ENCODE peak calls at places on chromosomes 5 and 9, in nine cellular contexts. N is tibial nerve, X is GM06990, T is brain microvascular endothelial cell, R is psoas muscle, O is retinal pigment epithelial cell, A is tibial artery, D is upper lobe of left lung, V is IMR-90. F is an unnamed sample.
A peak's percentile ranks its signal among the peaks of the same experiment; 100 is the strongest.

GRCh38 chr9:121732886-121733285 is 81.5 kb downstream of the DAB2IP start:
- DNase-seq in N (no peak), X (no peak), T (no peak), R (no peak), O (no peak), A (no peak), D (peak; percentile 51), V (no peak), F (no peak)

GRCh38 chr9:133460405-133461175 is 812 bp downstream of the CACFD1 start:
- DNase-seq in N (peak; percentile 33), X (no peak), T (no peak), R (no peak), O (no peak), A (peak; percentile 83), D (peak; percentile 72), V (no peak), F (no peak)

GRCh38 chr5:119411935-119412623 is 40.2 kb upstream of the HSD17B4 start:
- DNase-seq in N (peak; percentile 21), X (no peak), T (peak; percentile 81), R (peak; percentile 58), O (no peak), A (peak; percentile 78), D (peak; percentile 71), V (peak; percentile 81), F (peak; percentile 90)

GRCh38 chr5:42555797-42556196 is 132.6 kb downstream of the GHR start:
- DNase-seq in N (no peak), X (no peak), T (no peak), R (no peak), O (no peak), A (no peak), D (no peak), V (no peak), F (no peak)

GRCh38 chr9:116219686-116220085 is 66.1 kb downstream of the PAPPA start:
- DNase-seq in N (no peak), X (no peak), T (no peak), R (no peak), O (no peak), A (no peak), D (no peak), V (no peak), F (no peak)

GRCh38 chr9:7879551-7880245 is 80.1 kb upstream of the DMAC1 start:
- DNase-seq in N (no peak), X (no peak), T (no peak), R (no peak), O (peak; percentile 34), A (no peak), D (no peak), V (no peak), F (no peak)

GRCh38 chr5:145588113-145588512 is 247.0 kb downstream of the PRELID2 start:
- DNase-seq in N (no peak), X (no peak), T (no peak), R (no peak), O (no peak), A (no peak), D (no peak), V (peak; percentile 7), F (no peak)

GRCh38 chr9:14479187-14479586 is 165.2 kb upstream of the NFIB start:
- DNase-seq in N (no peak), X (no peak), T (no peak), R (no peak), O (no peak), A (no peak), D (no peak), V (no peak), F (no peak)

GRCh38 chr5:153696256-153696655 is 205.8 kb downstream of the GRIA1 start:
- DNase-seq in N (no peak), X (no peak), T (no peak), R (no peak), O (no peak), A (no peak), D (no peak), V (no peak), F (no peak)

GRCh38 chr9:88746029-88746743 is 211.2 kb downstream of the NXNL2 start:
- DNase-seq in N (no peak), X (no peak), T (peak; percentile 94), R (peak; percentile 78), O (no peak), A (no peak), D (no peak), V (peak; percentile 95), F (peak; percentile 95)

GRCh38 chr5:83922699-83923098 is 202.0 kb upstream of the HAPLN1 start:
- DNase-seq in N (no peak), X (no peak), T (no peak), R (no peak), O (no peak), A (no peak), D (no peak), V (no peak), F (no peak)

GRCh38 chr9:135464181-135464580 is 15.4 kb upstream of the PPP1R26 start:
- DNase-seq in N (no peak), X (no peak), T (no peak), R (no peak), O (no peak), A (no peak), D (no peak), V (no peak), F (no peak)

DNA sequence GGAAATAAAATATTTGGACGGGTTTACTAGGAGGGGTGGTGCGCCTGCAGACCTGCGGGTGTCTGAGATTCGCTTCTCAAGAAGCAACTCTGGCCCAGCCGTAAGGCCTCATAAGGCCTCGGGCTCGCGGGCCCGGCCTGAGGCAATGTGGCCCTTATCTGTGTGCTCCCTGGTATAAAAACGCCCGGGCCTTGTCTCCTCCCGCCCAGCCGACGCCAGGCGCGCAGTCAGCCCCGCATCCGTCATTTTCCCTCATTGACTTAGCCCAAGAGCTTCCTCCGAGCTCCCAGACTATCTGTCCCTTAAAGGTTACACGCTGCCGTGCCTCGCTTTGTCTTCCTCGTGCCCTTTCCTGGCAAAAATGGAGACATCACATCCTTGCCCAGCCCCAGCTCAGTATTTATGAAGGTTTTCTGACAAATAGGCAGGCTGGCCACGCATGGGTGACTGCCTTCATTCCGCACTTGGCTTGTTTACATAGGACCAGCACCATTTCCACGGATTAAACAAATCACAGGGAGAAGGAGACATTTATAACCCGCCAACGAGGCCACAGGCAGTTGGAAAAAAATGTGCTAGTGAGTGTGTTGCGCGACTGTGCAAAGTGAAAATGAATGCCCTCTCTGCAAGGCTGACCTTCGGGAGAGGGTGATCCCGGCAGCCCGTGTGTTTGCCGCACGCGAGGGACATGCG is 74.5 kb upstream of the TBCA start:
- DNase-seq in N (no peak), X (no peak), T (no peak), R (no peak), O (no peak), A (no peak), D (no peak), V (no peak), F (no peak)
- H3K4me3 ChIP-seq in N (peak overlapping the region; percentile 39), X (no peak overlapping the region), T (peak overlapping the region; percentile 73), R (peak overlapping the region; percentile 72), O (no peak overlapping the region), A (peak overlapping the region; percentile 64), D (peak overlapping the region; percentile 63), V (no peak overlapping the region), F (no peak overlapping the region)

DNA sequence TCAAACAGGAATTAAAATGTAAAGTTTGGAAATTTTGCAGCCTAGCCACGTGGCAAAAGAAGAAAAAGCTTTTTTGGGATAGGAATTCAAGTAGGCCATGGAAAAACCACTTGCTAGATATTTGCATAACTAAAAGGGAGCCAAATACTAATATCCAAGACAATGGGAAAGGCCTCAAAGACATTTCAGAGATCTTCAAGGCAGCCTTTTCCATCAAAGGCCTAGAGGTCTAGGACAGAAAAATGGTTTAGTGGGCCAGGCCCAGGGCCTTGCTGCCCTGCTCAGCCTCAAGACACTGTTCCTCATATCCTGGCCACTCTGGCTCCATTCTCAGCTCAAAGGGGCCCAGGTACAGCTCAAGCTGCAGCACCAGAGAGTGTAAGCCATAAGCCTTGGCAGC is 265.9 kb upstream of the RPS23 start:
- DNase-seq in N (no peak), X (no peak), T (no peak), R (no peak), O (no peak), A (no peak), D (no peak), V (no peak), F (no peak)
- TF ChIP-seq CTCF in N (no peak), X (no peak), T (no peak), R (no peak), O (no peak), A (no peak), D (no peak), V (no peak), F (no peak)

DNA sequence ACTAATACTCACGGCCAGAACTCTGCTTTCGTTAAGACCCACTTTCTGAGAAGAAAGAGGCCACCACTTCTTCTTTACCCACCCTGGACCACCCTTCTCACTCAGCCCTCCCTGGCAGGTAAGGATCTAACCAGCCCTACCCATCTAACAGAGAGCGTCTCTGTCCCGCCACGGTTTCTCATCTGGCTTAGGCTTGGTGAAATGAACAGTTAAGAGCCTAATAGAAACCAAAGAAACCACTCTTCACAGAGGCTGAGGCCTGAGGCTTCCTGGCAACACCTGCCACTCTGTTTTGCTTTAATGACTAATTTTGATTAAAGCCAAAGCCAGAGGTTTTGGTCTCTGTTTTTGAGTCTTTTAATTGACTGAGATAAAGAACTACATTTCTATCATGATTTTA is 354.1 kb upstream of the SLC30A5 start:
- DNase-seq in N (no peak), X (no peak), T (no peak), R (no peak), O (no peak), A (no peak), D (no peak), V (no peak), F (no peak)
- H3K4me3 ChIP-seq in N (no peak overlapping the region), X (no peak overlapping the region), T (no peak overlapping the region), R (no peak overlapping the region), O (no peak overlapping the region), A (no peak overlapping the region), D (no peak overlapping the region), V (no peak overlapping the region), F (no peak overlapping the region)

GRCh38 chr5:82794876-82795275 is 282.3 kb downstream of the TMEM167A start:
- DNase-seq in N (no peak), X (no peak), T (no peak), R (no peak), O (no peak), A (no peak), D (no peak), V (no peak), F (no peak)

GRCh38 chr5:82796643-82797416 is 280.4 kb downstream of the TMEM167A start:
- DNase-seq in N (no peak), X (no peak), T (no peak), R (no peak), O (no peak), A (no peak), D (no peak), V (no peak), F (no peak)

GRCh38 chr5:82799346-82800077 is 277.7 kb downstream of the TMEM167A start:
- DNase-seq in N (no peak), X (no peak), T (no peak), R (no peak), O (no peak), A (no peak), D (no peak), V (no peak), F (no peak)

GRCh38 chr5:82802954-82803353 is 274.2 kb downstream of the TMEM167A start:
- DNase-seq in N (no peak), X (no peak), T (no peak), R (no peak), O (no peak), A (no peak), D (no peak), V (no peak), F (no peak)

DNA sequence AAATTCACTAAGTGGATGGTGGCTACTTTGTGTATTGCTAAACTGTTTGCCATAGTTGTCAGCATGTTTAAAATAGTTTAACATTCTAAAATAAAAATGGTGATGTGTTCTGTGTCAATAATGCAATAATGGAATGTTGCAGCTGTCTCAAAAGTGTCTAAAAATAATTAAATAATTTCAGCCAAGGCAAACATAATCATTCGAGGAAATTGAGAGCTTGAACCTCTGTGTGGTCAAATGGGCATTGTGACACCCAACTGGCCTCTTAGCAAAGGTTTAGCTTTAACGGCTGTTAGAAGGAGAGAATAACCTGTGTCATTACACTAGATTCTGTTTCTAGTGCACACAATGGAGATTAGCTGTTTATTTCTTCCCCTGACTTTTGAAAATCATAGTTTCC is 278.5 kb downstream of the TMEM167A start:
- DNase-seq in N (no peak), X (no peak), T (no peak), R (no peak), O (no peak), A (no peak), D (no peak), V (no peak), F (no peak)
- TF ChIP-seq CTCF in N (no peak), X (no peak), T (no peak), R (no peak), O (no peak), A (no peak), D (no peak), V (no peak), F (no peak)

F was measured in cardiac fibroblast.